ENCODE peak calls at places on chromosomes 12 and 14, in four cellular contexts. Y, I, B and G are unnamed samples.
A peak's percentile ranks its signal among the peaks of the same experiment; 100 is the strongest.

GRCh38 chr12:107178776-107179175 is 85.4 kb upstream of the CRY1 start:
- DNase-seq in B (no peak), I (no peak), Y (no peak), G (no peak)

GRCh38 chr12:95790025-95790911 is at the start of gene NTN4:
- DNase-seq in I (no peak), B (peak; percentile 24), Y (peak; percentile 54), G (peak; percentile 47)

GRCh38 chr14:35632276-35633071 is 98.5 kb downstream of the INSM2 start:
- DNase-seq in B (peak; percentile 67), Y (peak; percentile 7), I (no peak), G (no peak)

GRCh38 chr12:122067966-122068365 is 10.6 kb upstream of the MLXIP start:
- DNase-seq in B (peak; percentile 89), I (peak; percentile 90), Y (no peak), G (peak; percentile 81)

GRCh38 chr14:104003616-104004015 is 61.3 kb upstream of the RD3L start:
- DNase-seq in Y (no peak), I (no peak), B (no peak), G (no peak)

GRCh38 chr12:53051058-53051880 is 1.4 kb downstream of the TNS2 start:
- DNase-seq in I (no peak), B (peak; percentile 70), Y (no peak), G (peak; percentile 91)

GRCh38 chr12:94140556-94140955 is 7.8 kb upstream of the PLXNC1 start:
- DNase-seq in B (peak; percentile 10), Y (no peak), I (peak; percentile 59), G (no peak)

GRCh38 chr14:35944847-35945246 is 118.7 kb downstream of the BRMS1L start:
- DNase-seq in Y (peak; percentile 6), B (no peak), I (peak; percentile 49), G (no peak)

GRCh38 chr12:110528277-110528839 is 26.2 kb downstream of the RAD9B start:
- DNase-seq in I (no peak), B (no peak), Y (no peak), G (no peak)

GRCh38 chr12:25135531-25136154 is 59.3 kb downstream of the DNAI7 start:
- DNase-seq in I (peak; percentile 53), B (no peak), Y (peak; percentile 91), G (no peak)

GRCh38 chr12:24246921-24247320 is 297.5 kb upstream of the SOX5 start:
- DNase-seq in Y (no peak), I (no peak), B (no peak), G (no peak)

GRCh38 chr14:54189358-54190354 is 207.2 kb upstream of the CDKN3 start:
- DNase-seq in B (peak; percentile 83), Y (peak; percentile 92), I (no peak), G (no peak)

GRCh38 chr12:64526859-64527258 is 74.9 kb downstream of the TBK1 start:
- DNase-seq in I (no peak), B (no peak), Y (no peak), G (no peak)

GRCh38 chr12:31267966-31268365 is 58.0 kb downstream of the SINHCAF start:
- DNase-seq in B (no peak), Y (no peak), I (no peak), G (no peak)

GRCh38 chr12:5745251-5745888 is 199.7 kb downstream of the ANO2 start:
- DNase-seq in B (peak; percentile 58), Y (peak; percentile 18), I (peak; percentile 64), G (peak; percentile 84)

GRCh38 chr14:106831322-106831720 is 1304.9 kb downstream of the TMEM121 start:
- DNase-seq in Y (no peak), B (no peak), I (peak; percentile 91), G (peak; percentile 80)

GRCh38 chr12:93857917-93858513 is 180.8 kb downstream of the CRADD start:
- DNase-seq in Y (no peak), B (no peak), I (no peak), G (no peak)

GRCh38 chr12:96420255-96420930 is 20.2 kb upstream of the CDK17 start:
- DNase-seq in B (no peak), Y (no peak), I (no peak), G (no peak)

GRCh38 chr12:47576256-47576655 is 129.6 kb downstream of the RPAP3 start:
- DNase-seq in I (no peak), B (no peak), Y (no peak), G (peak; percentile 48)

GRCh38 chr14:96861568-96862310 is 64.6 kb downstream of the VRK1 start:
- DNase-seq in I (no peak), B (no peak), Y (no peak), G (no peak)

GRCh38 chr14:102829106-102829505 is 51.9 kb downstream of the TRAF3 start:
- DNase-seq in Y (no peak), B (peak; percentile 92), I (no peak), G (no peak)

GRCh38 chr12:47218191-47218654 is 138.5 kb upstream of the AMIGO2 start:
- DNase-seq in I (peak; percentile 34), B (no peak), Y (peak; percentile 16), G (no peak)

GRCh38 chr12:96902076-96902475 is 5.0 kb upstream of the NEDD1 start:
- DNase-seq in Y (no peak), I (peak; percentile 31), B (no peak), G (no peak)

GRCh38 chr12:18158774-18159557 is 69.0 kb upstream of the RERGL start:
- DNase-seq in I (peak; percentile 65), Y (peak; percentile 26), B (peak; percentile 25), G (peak; percentile 64)

GRCh38 chr12:52015393-52016081 is 8.8 kb downstream of the TAMALIN start:
- DNase-seq in I (no peak), B (no peak), Y (peak; percentile 66), G (no peak)

GRCh38 chr14:100680439-100681051 is 46.1 kb upstream of the DLK1 start:
- DNase-seq in I (no peak), Y (no peak), B (no peak), G (peak; percentile 44)

GRCh38 chr12:52119398-52120254 is 40.1 kb downstream of the SMIM41 start:
- DNase-seq in B (no peak), Y (no peak), I (peak; percentile 91), G (peak; percentile 71)

GRCh38 chr12:27186240-27186839 is 57.7 kb upstream of the STK38L start:
- DNase-seq in B (peak; percentile 51), I (no peak), Y (no peak), G (no peak)

GRCh38 chr14:71094722-71095121 is 187.5 kb downstream of the PCNX1 start:
- DNase-seq in Y (no peak), B (no peak), I (no peak), G (no peak)

GRCh38 chr14:102088012-102088792 is 1.4 kb upstream of the HSP90AA1 start:
- DNase-seq in B (no peak), I (peak; percentile 65), Y (peak; percentile 42), G (peak; percentile 70)

DNA sequence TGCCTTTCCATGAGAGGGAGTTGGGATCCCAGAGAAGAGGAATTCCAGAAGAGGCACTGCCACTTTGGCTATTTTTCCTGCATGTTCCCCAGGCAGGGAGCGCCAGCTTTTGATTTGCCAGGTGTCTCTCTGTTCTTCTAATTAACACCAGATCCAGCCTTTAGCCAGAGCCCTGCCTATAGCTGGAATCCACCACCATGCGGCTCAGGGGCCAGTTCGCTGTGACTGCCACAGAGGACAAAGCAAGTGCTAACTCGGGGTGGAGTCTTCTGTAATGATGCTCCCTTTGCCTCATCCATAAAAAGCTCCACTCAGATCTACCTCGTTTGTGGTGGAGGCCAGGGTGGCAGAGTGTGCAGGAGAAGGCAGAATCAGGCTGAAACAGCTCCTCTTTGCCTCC is 17.9 kb upstream of the CTDSP2 start:
- DNase-seq in I (no peak), Y (no peak), B (no peak), G (no peak)
- H3K4me3 ChIP-seq in I (no peak overlapping the region), Y (no peak overlapping the region), B (no peak overlapping the region), G (no peak overlapping the region)

GRCh38 chr14:24186831-24187537 is 1.6 kb downstream of the IPO4 start:
- DNase-seq in I (no peak), B (no peak), Y (no peak), G (no peak)
- H3K4me3 ChIP-seq in I (peak overlapping the region; percentile 85), B (no peak overlapping the region), Y (no peak overlapping the region), G (no peak overlapping the region)

GRCh38 chr12:14946856-14947255 is 8.5 kb upstream of the ERP27 start:
- DNase-seq in I (no peak), B (no peak), Y (no peak), G (no peak)

GRCh38 chr12:14950982-14951746 is 10.2 kb downstream of the ARHGDIB start:
- DNase-seq in Y (peak; percentile 74), I (no peak), B (no peak), G (no peak)

GRCh38 chr12:14949631-14950030 is 11.3 kb upstream of the ERP27 start:
- DNase-seq in I (no peak), B (no peak), Y (no peak), G (no peak)

GRCh38 chr12:14950421-14950820 is 11.0 kb downstream of the ARHGDIB start:
- DNase-seq in B (no peak), Y (no peak), I (no peak), G (no peak)

GRCh38 chr12:14948672-14949071 is 10.3 kb upstream of the ERP27 start:
- DNase-seq in B (peak; percentile 89), I (peak; percentile 92), Y (peak; percentile 50), G (peak; percentile 54)
- H3K4me3 ChIP-seq in B (no peak overlapping the region), I (peak overlapping the region; percentile 44), Y (no peak overlapping the region), G (no peak overlapping the region)

DNA sequence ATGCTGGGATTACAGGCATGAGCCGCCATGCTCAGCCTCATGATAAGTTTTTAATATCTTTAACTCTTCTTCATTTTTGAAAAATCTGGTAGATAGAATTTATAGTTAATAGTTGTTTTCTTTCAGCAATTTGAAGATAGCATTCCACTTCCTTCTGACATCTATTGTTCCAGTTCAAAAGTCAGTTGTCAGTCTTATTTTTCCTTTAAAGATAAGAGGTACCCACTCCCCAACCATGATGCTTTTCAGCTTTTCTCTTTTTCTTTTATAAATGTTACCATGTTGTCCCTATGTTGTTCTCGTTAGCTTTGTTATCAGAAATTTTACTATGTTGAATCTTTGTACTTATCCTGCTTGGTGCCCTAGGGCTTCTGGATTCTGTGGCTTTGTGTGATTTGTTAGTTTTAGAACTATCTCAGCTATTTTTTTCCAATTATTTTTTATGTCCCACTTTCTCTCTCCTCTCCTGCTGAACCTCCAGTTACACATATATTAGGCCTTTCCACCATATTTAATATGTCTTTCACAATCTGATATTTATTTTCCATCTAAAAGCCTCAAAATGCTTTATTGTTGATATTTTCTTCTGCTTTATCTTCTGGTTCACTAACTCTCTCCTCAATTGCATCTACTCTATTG is 181.6 kb upstream of the FOXN3 start:
- DNase-seq in B (peak; percentile 38), I (peak; percentile 44), Y (no peak), G (no peak)
- H3K4me3 ChIP-seq in B (no peak overlapping the region), I (no peak overlapping the region), Y (no peak overlapping the region), G (no peak overlapping the region)

DNA sequence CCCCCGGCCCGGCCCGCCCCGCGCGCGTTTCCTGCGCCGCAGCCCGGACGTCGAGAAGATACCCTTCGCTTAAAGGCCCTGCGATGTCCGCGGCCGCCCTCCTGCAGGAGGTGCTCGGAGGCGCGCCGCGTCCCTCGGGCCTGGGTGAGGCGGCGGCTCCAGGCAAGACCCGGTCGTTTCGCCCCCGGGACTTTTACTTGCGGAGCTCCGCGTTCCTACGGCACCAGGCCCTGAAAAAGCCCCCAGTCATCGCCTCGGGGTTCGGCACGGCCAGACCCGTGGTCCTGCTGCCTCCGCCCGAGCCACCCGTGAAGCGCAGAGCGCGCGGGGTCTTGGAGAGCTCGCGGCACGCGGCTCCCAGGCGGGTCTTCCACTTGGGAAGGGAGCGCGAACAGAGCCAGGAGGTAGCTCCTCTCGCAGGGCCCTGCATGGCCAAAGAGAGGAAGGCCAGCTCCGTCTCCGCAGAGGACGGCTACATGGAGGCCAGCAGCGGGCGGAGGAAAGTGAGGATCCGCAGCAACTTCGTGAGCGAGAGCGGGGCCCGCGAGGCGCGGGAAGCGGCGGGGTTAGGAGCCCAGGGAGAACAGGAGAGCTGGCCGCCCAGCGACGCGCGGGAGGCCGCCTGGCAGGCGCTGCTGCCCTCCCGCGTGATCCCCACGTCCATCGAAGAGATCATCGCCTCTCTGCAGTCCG is 26.9 kb downstream of the TTC6 start:
- DNase-seq in Y (no peak), I (no peak), B (no peak), G (peak; percentile 45)
- H3K4me3 ChIP-seq in Y (no peak overlapping the region), I (no peak overlapping the region), B (peak overlapping the region; percentile 27), G (peak overlapping the region; percentile 61)

GRCh38 chr14:99212199-99212598 is 59.8 kb downstream of the BCL11B start:
- DNase-seq in Y (no peak), I (no peak), B (no peak), G (no peak)
- H3K4me3 ChIP-seq in Y (no peak overlapping the region), I (no peak overlapping the region), B (no peak overlapping the region), G (no peak overlapping the region)